ENCODE peak calls at places on chromosomes 11 and 22, in four cellular contexts. One of them, this sample, is unnamed.

GRCh38 chr22:36298601-36299000 is 45.7 kb downstream of the APOL1 start:
- DNase-seq in AG09309: no peak
- DNase-seq in activated CD4-positive, alpha-beta T cell treated with anti-CD3 and anti-CD28 coated beads for 24 hours: no peak
- DNase-seq in cardiac fibroblast: no peak
- DNase-seq in this sample: no peak

GRCh38 chr11:47992959-47993820 is 12.8 kb downstream of the PTPRJ start:
- DNase-seq in AG09309: no peak
- DNase-seq in cardiac fibroblast: peak; percentile 86
- DNase-seq in activated CD4-positive, alpha-beta T cell treated with anti-CD3 and anti-CD28 coated beads for 24 hours: no peak
- DNase-seq in this sample: peak; percentile 97

GRCh38 chr22:17896552-17896951 is 122.3 kb upstream of the BID start:
- DNase-seq in activated CD4-positive, alpha-beta T cell treated with anti-CD3 and anti-CD28 coated beads for 24 hours: no peak
- DNase-seq in AG09309: no peak
- DNase-seq in cardiac fibroblast: no peak
- DNase-seq in this sample: no peak

GRCh38 chr11:66743271-66743968 is 14.4 kb upstream of the SPTBN2 start:
- DNase-seq in activated CD4-positive, alpha-beta T cell treated with anti-CD3 and anti-CD28 coated beads for 24 hours: no peak
- DNase-seq in cardiac fibroblast: no peak
- DNase-seq in AG09309: no peak
- DNase-seq in this sample: peak; percentile 95

GRCh38 chr22:42912049-42912448 is 55.0 kb upstream of the ARFGAP3 start:
- DNase-seq in cardiac fibroblast: peak; percentile 36
- DNase-seq in AG09309: no peak
- DNase-seq in activated CD4-positive, alpha-beta T cell treated with anti-CD3 and anti-CD28 coated beads for 24 hours: no peak
- DNase-seq in this sample: no peak

GRCh38 chr22:20639343-20639742 is 131.9 kb downstream of the MED15 start:
- DNase-seq in AG09309: no peak
- DNase-seq in activated CD4-positive, alpha-beta T cell treated with anti-CD3 and anti-CD28 coated beads for 24 hours: no peak
- DNase-seq in cardiac fibroblast: no peak
- DNase-seq in this sample: no peak

GRCh38 chr11:43723617-43724016 is 43.1 kb downstream of the HSD17B12 start:
- DNase-seq in activated CD4-positive, alpha-beta T cell treated with anti-CD3 and anti-CD28 coated beads for 24 hours: no peak
- DNase-seq in AG09309: no peak
- DNase-seq in cardiac fibroblast: no peak
- DNase-seq in this sample: no peak

GRCh38 chr11:12380565-12381325 is 3.4 kb downstream of the PARVA start:
- DNase-seq in cardiac fibroblast: no peak
- DNase-seq in AG09309: no peak
- DNase-seq in activated CD4-positive, alpha-beta T cell treated with anti-CD3 and anti-CD28 coated beads for 24 hours: no peak
- DNase-seq in this sample: no peak

GRCh38 chr11:112882494-112883381 is 78.5 kb upstream of the NCAM1 start:
- DNase-seq in AG09309: no peak
- DNase-seq in cardiac fibroblast: no peak
- DNase-seq in activated CD4-positive, alpha-beta T cell treated with anti-CD3 and anti-CD28 coated beads for 24 hours: no peak
- DNase-seq in this sample: peak; percentile 4

GRCh38 chr11:84398017-84398626 is 1112.0 kb upstream of the CCDC90B start:
- DNase-seq in activated CD4-positive, alpha-beta T cell treated with anti-CD3 and anti-CD28 coated beads for 24 hours: no peak
- DNase-seq in cardiac fibroblast: peak; percentile 61
- DNase-seq in AG09309: peak; percentile 17
- DNase-seq in this sample: no peak

GRCh38 chr22:22692707-22693530 is 48.5 kb downstream of the GGTLC2 start:
- DNase-seq in AG09309: no peak
- DNase-seq in activated CD4-positive, alpha-beta T cell treated with anti-CD3 and anti-CD28 coated beads for 24 hours: peak; percentile 54
- DNase-seq in cardiac fibroblast: peak; percentile 79
- DNase-seq in this sample: no peak

GRCh38 chr11:24593332-24593731 is 96.5 kb downstream of the LUZP2 start:
- DNase-seq in cardiac fibroblast: peak; percentile 33
- DNase-seq in AG09309: no peak
- DNase-seq in activated CD4-positive, alpha-beta T cell treated with anti-CD3 and anti-CD28 coated beads for 24 hours: no peak
- DNase-seq in this sample: no peak

GRCh38 chr11:16347928-16348685 is 8.2 kb downstream of the SOX6 start:
- DNase-seq in AG09309: no peak
- DNase-seq in cardiac fibroblast: no peak
- DNase-seq in activated CD4-positive, alpha-beta T cell treated with anti-CD3 and anti-CD28 coated beads for 24 hours: no peak
- DNase-seq in this sample: no peak

GRCh38 chr11:128776088-128776433 is 82.2 kb downstream of the FLI1 start:
- DNase-seq in cardiac fibroblast: no peak
- DNase-seq in activated CD4-positive, alpha-beta T cell treated with anti-CD3 and anti-CD28 coated beads for 24 hours: no peak
- DNase-seq in AG09309: no peak
- DNase-seq in this sample: no peak

GRCh38 chr11:12587333-12587997 is 86.8 kb upstream of the TEAD1 start:
- DNase-seq in activated CD4-positive, alpha-beta T cell treated with anti-CD3 and anti-CD28 coated beads for 24 hours: no peak
- DNase-seq in cardiac fibroblast: peak; percentile 34
- DNase-seq in AG09309: peak; percentile 24
- DNase-seq in this sample: peak; percentile 64

GRCh38 chr22:17972385-17973181 is 51.8 kb downstream of the MICAL3 start:
- DNase-seq in AG09309: no peak
- DNase-seq in cardiac fibroblast: peak; percentile 80
- DNase-seq in activated CD4-positive, alpha-beta T cell treated with anti-CD3 and anti-CD28 coated beads for 24 hours: no peak
- DNase-seq in this sample: peak; percentile 72

GRCh38 chr22:29314537-29315285 is 786 bp downstream of the RASL10A start:
- DNase-seq in AG09309: no peak
- DNase-seq in activated CD4-positive, alpha-beta T cell treated with anti-CD3 and anti-CD28 coated beads for 24 hours: no peak
- DNase-seq in cardiac fibroblast: no peak
- DNase-seq in this sample: no peak

GRCh38 chr11:112837162-112837826 is 123.9 kb upstream of the NCAM1 start:
- DNase-seq in AG09309: no peak
- DNase-seq in cardiac fibroblast: no peak
- DNase-seq in activated CD4-positive, alpha-beta T cell treated with anti-CD3 and anti-CD28 coated beads for 24 hours: no peak
- DNase-seq in this sample: no peak

GRCh38 chr11:118226294-118226693 is 1.5 kb upstream of the JAML start:
- DNase-seq in activated CD4-positive, alpha-beta T cell treated with anti-CD3 and anti-CD28 coated beads for 24 hours: no peak
- DNase-seq in cardiac fibroblast: no peak
- DNase-seq in AG09309: no peak
- DNase-seq in this sample: no peak

GRCh38 chr11:111996129-111996528 is 29.1 kb upstream of the DLAT start:
- DNase-seq in activated CD4-positive, alpha-beta T cell treated with anti-CD3 and anti-CD28 coated beads for 24 hours: no peak
- DNase-seq in cardiac fibroblast: no peak
- DNase-seq in AG09309: no peak
- DNase-seq in this sample: no peak

GRCh38 chr11:76592961-76593360 is 77.6 kb downstream of the LRRC32 start:
- DNase-seq in cardiac fibroblast: no peak
- DNase-seq in AG09309: no peak
- DNase-seq in activated CD4-positive, alpha-beta T cell treated with anti-CD3 and anti-CD28 coated beads for 24 hours: no peak
- DNase-seq in this sample: no peak

This sample was measured in NCI-H226.